ENCODE peak calls at places on chromosomes 12 and 14, in four cellular contexts. T is HepG2, V is GM12878, N is NT2/D1. D is an unnamed sample.

GRCh38 chr14:69268763-69269162 is 8.8 kb downstream of the GALNT16 start:
- DNase-seq in T (no peak), V (no peak), N (no peak), D (no peak)

GRCh38 chr12:48512855-48513254 is 12.6 kb upstream of the OR8S1 start:
- DNase-seq in T (no peak), V (peak; percentile 38), N (no peak), D (no peak)

GRCh38 chr12:21940972-21941521 is at the start of gene ABCC9:
- DNase-seq in T (no peak), V (no peak), N (peak; percentile 65), D (peak; percentile 55)

GRCh38 chr12:45439039-45439438 is 223.1 kb downstream of the ANO6 start:
- DNase-seq in T (no peak), V (no peak), N (no peak), D (no peak)

GRCh38 chr12:53065975-53066593 is 13.1 kb downstream of the SPRYD3 start:
- DNase-seq in T (peak; percentile 57), V (no peak), N (no peak), D (peak; percentile 87)

GRCh38 chr12:71662861-71663560 is 637 bp downstream of the ZFC3H1 start:
- DNase-seq in T (peak; percentile 22), V (no peak), N (no peak), D (peak; percentile 26)

GRCh38 chr14:22973217-22974032 is 8.9 kb downstream of the AJUBA start:
- DNase-seq in T (peak; percentile 82), V (no peak), N (no peak), D (peak; percentile 61)

GRCh38 chr12:41981758-41982157 is 162.9 kb downstream of the GXYLT1 start:
- DNase-seq in T (no peak), V (no peak), N (no peak), D (no peak)

GRCh38 chr14:92217956-92218355 is 96.2 kb downstream of the CPSF2 start:
- DNase-seq in T (no peak), V (no peak), N (no peak), D (no peak)

GRCh38 chr12:47410862-47411261 is 295.0 kb downstream of the RPAP3 start:
- DNase-seq in T (no peak), V (no peak), N (no peak), D (no peak)

GRCh38 chr14:24310666-24311604 is at the start of gene LTB4R:
- DNase-seq in T (no peak), V (no peak), N (no peak), D (no peak)

GRCh38 chr12:105060715-105061378 is 23.4 kb downstream of the ALDH1L2 start:
- DNase-seq in T (peak; percentile 25), V (no peak), N (no peak), D (no peak)

GRCh38 chr12:113996026-113996425 is 29.9 kb upstream of the RBM19 start:
- DNase-seq in T (peak; percentile 5), V (no peak), N (peak; percentile 13), D (no peak)

GRCh38 chr12:93151079-93151759 is 222.1 kb upstream of the EEA1 start:
- DNase-seq in T (no peak), V (no peak), N (no peak), D (no peak)

GRCh38 chr14:76262591-76262990 is 110.9 kb downstream of the GPATCH2L start:
- DNase-seq in T (no peak), V (no peak), N (no peak), D (no peak)

GRCh38 chr14:38994721-38995120 is 108.3 kb downstream of the SEC23A start:
- DNase-seq in T (no peak), V (no peak), N (no peak), D (no peak)

GRCh38 chr12:122544537-122544936 is 17.5 kb downstream of the KNTC1 start:
- DNase-seq in T (no peak), V (no peak), N (no peak), D (no peak)

GRCh38 chr12:117151195-117152031 is 38.9 kb downstream of the FBXO21 start:
- DNase-seq in T (peak; percentile 39), V (no peak), N (peak; percentile 69), D (peak; percentile 76)
- TF ChIP-seq SUZ12 in T (no peak), V (no peak), N (no peak), D (no peak)

GRCh38 chr12:119775246-119775895 is 101.7 kb downstream of the CIT start:
- DNase-seq in T (no peak), V (no peak), N (no peak), D (no peak)
- TF ChIP-seq SUZ12 in T (no peak), V (no peak), N (no peak), D (no peak)

DNA sequence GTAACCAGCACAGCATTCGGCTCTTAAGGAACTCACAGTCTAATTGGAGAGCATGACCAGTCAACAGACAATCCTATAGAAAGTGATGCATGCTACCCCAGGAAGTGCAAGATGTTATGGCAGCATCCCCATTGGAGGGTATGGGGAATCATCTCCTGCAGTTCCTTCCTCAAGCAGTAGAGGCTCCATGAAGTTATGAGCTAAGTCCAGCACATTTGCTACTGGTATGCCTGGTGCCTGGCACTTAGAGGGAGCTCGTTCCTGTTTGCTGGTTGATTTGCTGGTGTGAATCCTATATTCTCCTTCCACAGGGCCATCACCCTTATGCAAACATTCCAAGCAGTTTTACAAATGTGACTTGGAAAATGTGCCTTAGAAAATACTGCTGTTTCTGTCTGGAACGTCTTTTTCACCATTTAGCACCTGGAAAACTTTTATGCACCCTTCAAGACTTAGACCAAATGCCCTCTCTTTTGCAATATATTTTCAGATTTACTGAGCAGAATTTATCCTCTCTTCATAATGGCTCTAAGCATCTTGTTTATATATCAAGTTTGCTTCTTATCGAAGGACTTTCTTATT is 136.1 kb upstream of the WSCD2 start:
- DNase-seq in T (peak; percentile 49), V (peak; percentile 2), N (peak; percentile 52), D (peak; percentile 62)
- TF ChIP-seq SUZ12 in T (no peak), V (no peak), N (no peak), D (no peak)

DNA sequence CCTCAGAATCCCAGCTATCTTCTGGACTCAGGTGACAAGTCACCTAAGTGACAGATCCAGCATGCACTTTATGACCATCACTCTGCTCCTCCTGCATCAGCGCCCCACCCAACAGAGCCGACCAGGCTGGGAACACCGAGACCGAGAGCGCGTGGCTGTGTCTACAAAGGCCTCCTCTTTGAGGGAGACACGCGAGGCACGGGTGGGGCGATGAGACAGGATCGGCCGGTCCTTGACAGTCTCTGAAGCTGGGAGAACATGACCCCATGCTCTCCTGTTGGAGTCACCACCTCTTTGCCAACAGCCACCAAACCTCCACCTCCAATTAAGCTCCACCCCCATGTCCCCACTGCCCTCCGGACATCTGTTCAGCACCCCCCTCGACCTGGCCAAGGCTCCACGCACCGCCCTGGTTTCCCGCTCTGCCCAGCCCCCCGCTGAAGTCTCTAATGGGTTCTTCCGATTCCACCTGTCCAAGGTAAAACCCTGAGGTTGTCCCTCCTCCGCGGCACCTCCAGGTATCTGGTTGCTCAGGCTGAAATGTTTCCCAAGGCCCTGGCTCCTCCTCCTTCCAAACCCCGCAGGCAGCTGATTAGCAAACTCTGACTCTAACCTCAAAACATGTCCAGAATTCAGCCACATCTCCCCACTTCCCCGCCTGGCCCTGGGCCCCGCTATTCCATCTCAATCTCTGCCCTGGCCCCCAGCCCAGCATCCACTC is 31.5 kb downstream of the HSP90AA1 start:
- DNase-seq in T (peak; percentile 18), V (no peak), N (no peak), D (no peak)
- TF ChIP-seq SUZ12 in T (no peak), V (no peak), N (no peak), D (no peak)

DNA sequence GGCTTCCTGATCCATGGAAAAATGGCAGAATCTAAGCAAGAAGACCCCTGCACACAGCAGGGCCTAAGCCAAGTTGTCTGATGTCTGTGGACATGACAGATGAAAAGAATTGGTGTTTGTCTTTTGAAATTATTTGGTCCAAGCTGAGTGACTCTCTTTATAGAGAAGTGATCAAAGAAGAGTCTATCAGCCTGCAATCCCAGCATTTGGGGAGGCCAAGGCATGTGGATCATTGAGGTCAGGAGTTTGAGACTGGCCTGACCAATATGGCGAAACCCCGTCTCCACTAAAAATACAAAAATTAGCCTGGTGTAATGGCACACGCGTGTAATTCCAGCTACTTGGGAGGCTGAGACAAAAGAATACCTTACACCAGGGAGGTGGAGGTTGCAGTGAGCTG is 64.8 kb upstream of the TUNAR start:
- DNase-seq in T (no peak), V (no peak), N (no peak), D (no peak)
- TF ChIP-seq SUZ12 in T (no peak), V (no peak), N (no peak), D (no peak)

GRCh38 chr12:32134144-32134888 is 27.7 kb downstream of the BICD1 start:
- DNase-seq in T (no peak), V (peak; percentile 61), N (no peak), D (no peak)
- TF ChIP-seq SUZ12 in T (no peak), V (no peak), N (no peak), D (no peak)

GRCh38 chr12:131282292-131283080 is 328.8 kb downstream of the ADGRD1 start:
- DNase-seq in T (no peak), V (no peak), N (no peak), D (no peak)
- TF ChIP-seq SUZ12 in T (no peak), V (no peak), N (no peak), D (no peak)

DNA sequence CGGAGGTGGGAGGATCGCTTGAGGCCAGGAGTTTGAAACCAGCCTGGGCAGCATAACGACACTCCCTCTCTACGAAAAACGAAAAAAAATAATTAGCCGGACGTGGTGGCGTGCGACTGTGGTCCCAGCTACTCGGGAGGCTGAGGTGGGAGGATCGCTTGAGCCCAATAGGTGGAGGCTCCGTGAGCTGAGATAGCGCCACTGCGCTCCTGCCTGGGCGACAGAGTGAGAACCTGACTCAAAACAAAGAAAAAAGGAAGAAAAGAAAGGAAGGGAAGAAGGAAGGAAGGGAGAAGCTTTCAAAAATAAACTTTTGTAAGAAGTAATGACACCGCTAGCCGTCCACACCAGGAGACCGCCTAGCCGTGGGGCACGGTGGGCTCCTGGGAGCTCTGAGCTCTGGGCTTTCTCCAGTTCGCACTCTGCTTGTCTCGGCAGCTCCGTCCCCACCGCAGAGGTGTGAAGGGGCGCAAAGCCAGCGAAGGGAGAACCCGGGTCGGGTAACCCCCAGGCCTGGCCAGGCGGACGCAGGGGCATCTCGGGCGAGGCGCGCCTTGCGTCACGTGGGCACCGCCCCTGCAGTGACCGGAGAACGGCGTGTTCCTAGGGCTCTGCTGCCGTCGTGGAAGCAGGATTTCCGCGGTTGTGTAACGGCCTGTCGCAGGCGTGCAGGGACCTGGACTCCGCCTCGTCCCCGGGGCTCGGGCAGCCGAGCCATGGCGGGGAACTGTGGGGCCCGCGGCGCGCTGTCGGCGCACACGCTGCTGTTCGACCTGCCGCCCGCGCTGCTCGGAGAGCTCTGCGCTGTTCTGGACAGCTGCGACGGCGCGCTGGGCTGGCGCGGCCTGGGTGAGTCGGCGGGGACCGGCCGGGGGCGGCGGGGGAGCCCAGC is at the start of gene IRAK3:
- DNase-seq in T (no peak), V (no peak), N (no peak), D (no peak)
- TF ChIP-seq SUZ12 in T (no peak), V (no peak), N (no peak), D (no peak)

GRCh38 chr12:132245521-132246101 is 83.8 kb downstream of the GALNT9 start:
- DNase-seq in T (no peak), V (no peak), N (no peak), D (no peak)

GRCh38 chr12:132248439-132249157 is 80.8 kb downstream of the GALNT9 start:
- DNase-seq in T (no peak), V (no peak), N (no peak), D (no peak)

GRCh38 chr12:132249747-132250478 is 79.5 kb downstream of the GALNT9 start:
- DNase-seq in T (no peak), V (no peak), N (no peak), D (no peak)

GRCh38 chr12:132246997-132247717 is 82.2 kb downstream of the GALNT9 start:
- DNase-seq in T (no peak), V (no peak), N (no peak), D (no peak)

GRCh38 chr12:132247718-132248438 is 81.5 kb downstream of the GALNT9 start:
- DNase-seq in T (no peak), V (no peak), N (no peak), D (no peak)
- TF ChIP-seq SUZ12 in T (no peak), V (no peak), N (no peak), D (no peak)

GRCh38 chr14:94329857-94330256 is 6.7 kb upstream of the SERPINA6 start:
- DNase-seq in T (no peak), V (no peak), N (no peak), D (no peak)
- TF ChIP-seq SUZ12 in T (no peak), V (no peak), N (no peak), D (no peak)

D was measured in HEK293T.